ENCODE peak calls at places on chromosomes 4 and X, in seven cellular contexts. K is AG04450; J is ovary; W is RWPE2; P is stimulated activated CD8-positive, alpha-beta memory T cell treated with anti-CD3 and anti-CD28 coated beads, Interleukin-7, amount 100 ng/mL, for 1 hour; U is COR-L47; O is NCI-H1436. N is an unnamed sample.

GRCh38 chr4:81466841-81467671 is 4.7 kb downstream of the RASGEF1B start:
- DNase-seq in O (peak; percentile 68), U (peak; percentile 55), W (no peak), P (peak; percentile 32), K (peak; percentile 32), J (peak; percentile 75), N (peak; percentile 66)

GRCh38 chr4:74365761-74366160 is 816 bp downstream of the EREG start:
- DNase-seq in W (no peak), O (no peak), J (no peak), U (peak; percentile 57), P (no peak), K (no peak), N (no peak)

GRCh38 chr4:18880850-18881249 is 859.3 kb upstream of the LCORL start:
- DNase-seq in P (no peak), W (no peak), K (no peak), U (no peak), O (no peak), J (no peak), N (no peak)

GRCh38 chr4:133823177-133823576 is 378.4 kb downstream of the PABPC4L start:
- DNase-seq in U (no peak), K (no peak), W (no peak), P (no peak), O (no peak), J (no peak), N (no peak)

GRCh38 chrX:153804621-153805020 is 10.2 kb downstream of the SSR4 start:
- DNase-seq in W (no peak), P (no peak), O (no peak), K (no peak), J (no peak), U (no peak), N (no peak)

GRCh38 chr4:119490335-119490734 is 138.3 kb downstream of the PDE5A start:
- DNase-seq in O (no peak), W (no peak), K (no peak), J (no peak), U (no peak), P (no peak), N (no peak)

GRCh38 chr4:5460106-5460801 is 248.1 kb downstream of the EVC2 start:
- DNase-seq in J (no peak), O (peak; percentile 9), K (peak; percentile 3), P (no peak), W (no peak), U (peak; percentile 6), N (peak; percentile 18)

GRCh38 chr4:177163532-177163931 is 146.1 kb upstream of the NEIL3 start:
- DNase-seq in W (no peak), J (no peak), P (no peak), K (no peak), U (no peak), O (no peak), N (no peak)

GRCh38 chrX:120499301-120500097 is 30.4 kb upstream of the LAMP2 start:
- DNase-seq in O (no peak), U (no peak), J (no peak), P (no peak), K (no peak), W (no peak), N (no peak)

GRCh38 chr4:15868065-15868464 is 70.5 kb downstream of the FGFBP1 start:
- DNase-seq in J (no peak), W (no peak), K (no peak), P (no peak), U (no peak), O (no peak), N (no peak)

GRCh38 chr4:40548256-40548655 is 81.4 kb downstream of the RBM47 start:
- DNase-seq in W (no peak), U (no peak), J (no peak), K (no peak), O (no peak), P (no peak), N (no peak)

GRCh38 chrX:133723930-133724329 is 261.5 kb downstream of the GPC3 start:
- DNase-seq in K (no peak), W (no peak), J (no peak), P (no peak), U (no peak), O (no peak), N (no peak)

GRCh38 chr4:161522031-161522430 is 641.8 kb downstream of the FSTL5 start:
- DNase-seq in O (no peak), K (no peak), P (no peak), W (no peak), J (no peak), U (peak; percentile 74), N (no peak)

GRCh38 chr4:42671431-42672194 is 14.7 kb upstream of the ATP8A1 start:
- DNase-seq in O (no peak), W (no peak), U (no peak), J (no peak), P (peak; percentile 27), K (no peak), N (no peak)

GRCh38 chr4:159206427-159206871 is 103.6 kb downstream of the RAPGEF2 start:
- DNase-seq in U (no peak), P (no peak), J (no peak), O (no peak), K (no peak), W (no peak), N (no peak)

GRCh38 chrX:154313147-154313546 is 17.6 kb downstream of the TKTL1 start:
- DNase-seq in U (no peak), O (no peak), P (no peak), J (no peak), W (no peak), K (no peak), N (no peak)

GRCh38 chr4:141391771-141392170 is 171.1 kb downstream of the ZNF330 start:
- DNase-seq in P (no peak), K (no peak), W (no peak), J (no peak), U (peak; percentile 82), O (no peak), N (no peak)

GRCh38 chr4:102623622-102624021 is 122.5 kb downstream of the NFKB1 start:
- DNase-seq in U (peak; percentile 79), O (peak; percentile 7), P (no peak), K (peak; percentile 48), W (no peak), J (no peak), N (peak; percentile 22)

GRCh38 chr4:88605744-88606143 is 13.5 kb downstream of the HERC3 start:
- DNase-seq in O (no peak), K (no peak), J (no peak), U (no peak), P (no peak), W (no peak), N (no peak)

GRCh38 chrX:66872771-66873170 is 233.9 kb upstream of the EDA2R start:
- DNase-seq in W (no peak), K (no peak), U (no peak), O (no peak), J (no peak), P (no peak), N (no peak)

GRCh38 chr4:36385951-36386561 is 104.6 kb downstream of the DTHD1 start:
- DNase-seq in O (no peak), J (no peak), P (no peak), U (no peak), K (no peak), W (no peak), N (no peak)

GRCh38 chr4:55386073-55386472 is 9.7 kb upstream of the TMEM165 start:
- DNase-seq in W (no peak), O (no peak), P (no peak), K (no peak), U (no peak), J (no peak), N (no peak)

GRCh38 chr4:117773067-117773946 is 261.0 kb upstream of the NDST3 start:
- DNase-seq in U (no peak), J (no peak), W (no peak), P (no peak), K (no peak), O (no peak), N (no peak)

GRCh38 chr4:6893449-6894085 is 16.1 kb upstream of the TBC1D14 start:
- DNase-seq in K (peak; percentile 55), U (no peak), O (no peak), P (no peak), J (no peak), W (no peak), N (no peak)

GRCh38 chr4:1236103-1236641 is 12.8 kb downstream of the CTBP1 start:
- DNase-seq in J (peak; percentile 17), U (no peak), W (peak; percentile 44), P (no peak), O (no peak), K (no peak), N (no peak)

GRCh38 chr4:20554134-20554533 is 146.1 kb upstream of the PACRGL start:
- DNase-seq in J (no peak), O (no peak), K (no peak), P (no peak), U (no peak), W (no peak), N (no peak)

GRCh38 chr4:174284181-174284886 is 623 bp downstream of the CEP44 start:
- DNase-seq in P (no peak), U (no peak), O (no peak), K (peak; percentile 23), J (no peak), W (no peak), N (no peak)

GRCh38 chr4:91198951-91199350 is 1071.8 kb downstream of the CCSER1 start:
- DNase-seq in K (no peak), O (no peak), J (no peak), U (no peak), P (no peak), W (no peak), N (no peak)

GRCh38 chr4:37758226-37758625 is 68.3 kb upstream of the PGM2 start:
- DNase-seq in J (peak; percentile 68), O (no peak), W (no peak), U (no peak), P (no peak), K (no peak), N (no peak)